ENCODE peak calls at places on chromosome 20, in five cellular contexts. F is T-helper 9 cell, O is retinal pigment epithelial cell, X is T-helper 2 cell, L is HS-5. A is an unnamed sample.

GRCh38 chr20:43963872-43964791 is 49.5 kb downstream of the TOX2 start:
- DNase-seq in L (no peak), X (no peak), O (no peak), F (no peak), A (no peak)

GRCh38 chr20:58906894-58907293 is 54.4 kb downstream of the GNAS start:
- DNase-seq in L (no peak), O (no peak), F (no peak), X (no peak), A (no peak)

GRCh38 chr20:14860410-14860814 is 523.0 kb upstream of the FLRT3 start:
- DNase-seq in F (no peak), L (no peak), X (no peak), O (no peak), A (no peak)

GRCh38 chr20:2301164-2301622 is 5.4 kb downstream of the TGM3 start:
- DNase-seq in O (no peak), L (no peak), F (no peak), X (no peak), A (peak)

GRCh38 chr20:45944151-45944964 is 9.9 kb downstream of the PCIF1 start:
- DNase-seq in O (no peak), L (no peak), X (no peak), F (no peak), A (no peak)

GRCh38 chr20:39429716-39430115 is 467.6 kb downstream of the DHX35 start:
- DNase-seq in F (no peak), L (no peak), O (no peak), X (no peak), A (no peak)

GRCh38 chr20:18094191-18094590 is 36.5 kb upstream of the OVOL2 start:
- DNase-seq in L (no peak), F (no peak), X (no peak), O (no peak), A (no peak)

GRCh38 chr20:25285856-25286798 is 38.2 kb downstream of the PYGB start:
- DNase-seq in F (no peak), L (no peak), O (no peak), X (peak), A (no peak)

GRCh38 chr20:326645-327031 is 1.3 kb downstream of the SOX12 start:
- DNase-seq in O (no peak), X (no peak), L (no peak), F (no peak), A (no peak)

GRCh38 chr20:63322146-63322922 is 29.3 kb downstream of the COL20A1 start:
- DNase-seq in L (no peak), O (no peak), X (peak), F (no peak), A (no peak)

GRCh38 chr20:16569218-16570153 is 3.8 kb downstream of the KIF16B start:
- DNase-seq in F (no peak), L (no peak), O (no peak), X (no peak), A (no peak)

GRCh38 chr20:45456632-45457031 is 12.9 kb upstream of the WFDC2 start:
- DNase-seq in O (no peak), F (no peak), L (no peak), X (no peak), A (no peak)

GRCh38 chr20:60038400-60038799 is 80.2 kb downstream of the CDH26 start:
- DNase-seq in X (no peak), L (no peak), O (no peak), F (no peak), A (no peak)

GRCh38 chr20:63491078-63491477 is 7.8 kb downstream of the EEF1A2 start:
- DNase-seq in X (no peak), F (no peak), O (no peak), L (no peak), A (no peak)

GRCh38 chr20:62875419-62876355 is 14.1 kb upstream of the TCFL5 start:
- DNase-seq in F (no peak), X (no peak), L (no peak), O (peak), A (no peak)

GRCh38 chr20:15077733-15078132 is 740.3 kb upstream of the FLRT3 start:
- DNase-seq in X (no peak), O (no peak), F (no peak), L (no peak), A (no peak)

GRCh38 chr20:49030954-49031619 is 15.0 kb upstream of the CSE1L start:
- DNase-seq in O (no peak), X (no peak), F (no peak), L (no peak), A (no peak)

GRCh38 chr20:62734881-62735280 is 26.2 kb downstream of the NTSR1 start:
- DNase-seq in F (no peak), O (no peak), L (no peak), X (peak), A (no peak)

GRCh38 chr20:53044296-53044695 is 72.1 kb downstream of the TSHZ2 start:
- DNase-seq in F (no peak), X (no peak), O (no peak), L (no peak), A (no peak)

GRCh38 chr20:58524814-58525213 is 9.6 kb upstream of the APCDD1L start:
- DNase-seq in F (no peak), L (peak), O (no peak), X (no peak), A (no peak)

GRCh38 chr20:43853174-43853803 is 61.4 kb upstream of the TOX2 start:
- DNase-seq in O (no peak), X (no peak), L (no peak), F (no peak), A (no peak)

GRCh38 chr20:20317195-20318113 is 50.5 kb upstream of the INSM1 start:
- DNase-seq in L (no peak), O (no peak), X (no peak), F (no peak), A (no peak)

GRCh38 chr20:8943638-8944037 is 125.2 kb upstream of the PLCB4 start:
- DNase-seq in X (no peak), O (no peak), L (no peak), F (no peak), A (no peak)

GRCh38 chr20:36097331-36097730 is 57.2 kb upstream of the EPB41L1 start:
- DNase-seq in X (no peak), O (no peak), F (no peak), L (peak), A (no peak)

GRCh38 chr20:1292620-1293019 is 26.5 kb downstream of the SNPH start:
- DNase-seq in L (no peak), F (no peak), X (no peak), O (no peak), A (no peak)

GRCh38 chr20:58469500-58470129 is 45.6 kb downstream of the APCDD1L start:
- DNase-seq in L (no peak), X (no peak), O (no peak), F (no peak), A (no peak)

GRCh38 chr20:63342561-63343459 is 18.3 kb downstream of the CHRNA4 start:
- DNase-seq in L (no peak), F (no peak), O (peak), X (no peak), A (no peak)

A was measured in GDM1.